ENCODE peak calls at places on chromosomes 12 and 14, in six cellular contexts. H, I, O, A, E and N are unnamed samples.

GRCh38 chr14:20609215-20610001 is 18.2 kb upstream of the RNASE12 start:
- DNase-seq in H (peak; percentile 66), I (peak; percentile 80), O (peak; percentile 88), A (peak; percentile 94), E (peak; percentile 27), N (peak; percentile 72)

GRCh38 chr14:101808020-101808641 is 46.6 kb downstream of the PPP2R5C start:
- DNase-seq in H (no peak), I (no peak), O (peak; percentile 72), A (no peak), E (no peak), N (no peak)

GRCh38 chr12:132838464-132839080 is 9.9 kb upstream of the GOLGA3 start:
- DNase-seq in H (no peak), I (no peak), O (no peak), A (no peak), E (no peak), N (no peak)

GRCh38 chr12:95102916-95103671 is 29.7 kb upstream of the NR2C1 start:
- DNase-seq in H (no peak), I (peak; percentile 37), O (no peak), A (peak; percentile 79), E (no peak), N (no peak)

GRCh38 chr12:16344269-16344668 is 3.2 kb upstream of the MGST1 start:
- DNase-seq in H (no peak), I (no peak), O (no peak), A (no peak), E (no peak), N (no peak)

GRCh38 chr14:65594153-65594881 is 181.8 kb downstream of the FUT8 start:
- DNase-seq in H (no peak), I (no peak), O (peak; percentile 54), A (no peak), E (no peak), N (no peak)

GRCh38 chr12:122309564-122310121 is 43.3 kb upstream of the VPS33A start:
- DNase-seq in H (no peak), I (no peak), O (no peak), A (no peak), E (no peak), N (no peak)

GRCh38 chr14:61493996-61494395 is 172.6 kb downstream of the PRKCH start:
- DNase-seq in H (no peak), I (no peak), O (no peak), A (no peak), E (no peak), N (no peak)

GRCh38 chr14:95493976-95494375 is 22.5 kb downstream of the SYNE3 start:
- DNase-seq in H (no peak), I (no peak), O (no peak), A (no peak), E (no peak), N (no peak)

GRCh38 chr12:30882706-30883105 is 43.8 kb upstream of the TSPAN11 start:
- DNase-seq in H (no peak), I (no peak), O (no peak), A (no peak), E (no peak), N (no peak)

GRCh38 chr12:13178568-13179158 is 17.9 kb upstream of the EMP1 start:
- DNase-seq in H (peak; percentile 40), I (no peak), O (peak; percentile 39), A (no peak), E (no peak), N (no peak)

GRCh38 chr14:94018308-94018707 is 7.8 kb upstream of the OTUB2 start:
- DNase-seq in H (no peak), I (no peak), O (no peak), A (no peak), E (no peak), N (no peak)

GRCh38 chr14:37447883-37448391 is 147.1 kb downstream of the FOXA1 start:
- DNase-seq in H (no peak), I (no peak), O (no peak), A (no peak), E (no peak), N (no peak)

GRCh38 chr14:73833024-73833423 is 18.6 kb upstream of the PTGR2 start:
- DNase-seq in H (no peak), I (no peak), O (no peak), A (no peak), E (no peak), N (no peak)

GRCh38 chr12:100720016-100720654 is 74.4 kb upstream of the ANO4 start:
- DNase-seq in H (no peak), I (no peak), O (no peak), A (no peak), E (no peak), N (no peak)

GRCh38 chr12:109758406-109759075 is 44.9 kb downstream of the FAM222A start:
- DNase-seq in H (no peak), I (no peak), O (no peak), A (no peak), E (no peak), N (no peak)

GRCh38 chr12:26453246-26453645 is 257.9 kb downstream of the SSPN start:
- DNase-seq in H (no peak), I (no peak), O (no peak), A (no peak), E (no peak), N (no peak)

GRCh38 chr12:12901158-12901791 is 9.9 kb downstream of the GPRC5A start:
- DNase-seq in H (no peak), I (peak; percentile 48), O (peak; percentile 26), A (peak; percentile 88), E (no peak), N (peak; percentile 15)

GRCh38 chr12:132251310-132251709 is 78.1 kb downstream of the GALNT9 start:
- DNase-seq in H (no peak), I (no peak), O (no peak), A (no peak), E (no peak), N (no peak)

GRCh38 chr14:71555654-71556559 is 376.3 kb upstream of the RGS6 start:
- DNase-seq in H (no peak), I (no peak), O (no peak), A (no peak), E (peak; percentile 51), N (no peak)

GRCh38 chr12:113997365-113997764 is 31.2 kb upstream of the RBM19 start:
- DNase-seq in H (no peak), I (no peak), O (no peak), A (no peak), E (no peak), N (no peak)

GRCh38 chr14:71499018-71499417 is 433.2 kb upstream of the RGS6 start:
- DNase-seq in H (no peak), I (no peak), O (no peak), A (no peak), E (no peak), N (no peak)

GRCh38 chr14:76950043-76951020 is 78.2 kb downstream of the IRF2BPL start:
- DNase-seq in H (no peak), I (no peak), O (peak; percentile 58), A (no peak), E (no peak), N (peak; percentile 56)

GRCh38 chr12:130339946-130340345 is 2.3 kb downstream of the PIWIL1 start:
- DNase-seq in H (no peak), I (no peak), O (no peak), A (no peak), E (no peak), N (no peak)

GRCh38 chr14:52906141-52906601 is 44.7 kb downstream of the FERMT2 start:
- DNase-seq in H (no peak), I (peak; percentile 26), O (no peak), A (peak; percentile 91), E (no peak), N (no peak)

GRCh38 chr12:97530237-97530636 is 67.6 kb downstream of the RMST start:
- DNase-seq in H (no peak), I (no peak), O (no peak), A (no peak), E (no peak), N (no peak)

GRCh38 chr12:109557809-109558208 is 15.5 kb downstream of the MMAB start:
- DNase-seq in H (no peak), I (no peak), O (no peak), A (no peak), E (no peak), N (no peak)

GRCh38 chr14:79668941-79669340 is 542.4 kb downstream of the DIO2 start:
- DNase-seq in H (no peak), I (no peak), O (no peak), A (no peak), E (no peak), N (no peak)

GRCh38 chr14:64730681-64731080 is 26.5 kb downstream of the PLEKHG3 start:
- DNase-seq in H (no peak), I (no peak), O (no peak), A (no peak), E (no peak), N (no peak)

GRCh38 chr14:49550284-49551184 is 35.6 kb downstream of the RPS29 start:
- DNase-seq in H (no peak), I (no peak), O (no peak), A (no peak), E (no peak), N (no peak)